ENCODE peak calls at places on chromosomes 16 and 17, in seven cellular contexts. N is HCT116; F is endodermal cell; K is naive thymus-derived CD4-positive, alpha-beta T cell; Y is body of pancreas; I is A549; S is sigmoid colon. M is an unnamed sample.

GRCh38 chr17:30323895-30324319 is 9.9 kb downstream of the TMIGD1 start:
- DNase-seq in N (peak), F (no peak), K (peak), Y (peak), I (peak), S (no peak), M (no peak)

GRCh38 chr17:19433240-19433639 is 22.2 kb downstream of the RNF112 start:
- DNase-seq in N (no peak), F (peak), K (no peak), Y (no peak), I (no peak), S (no peak), M (no peak)

GRCh38 chr16:31181102-31181830 is 1.3 kb downstream of the FUS start:
- DNase-seq in N (no peak), F (no peak), K (no peak), Y (peak), I (no peak), S (peak), M (peak)

GRCh38 chr17:5630434-5630833 is 46.1 kb upstream of the NLRP1 start:
- DNase-seq in N (no peak), F (no peak), K (no peak), Y (no peak), I (no peak), S (no peak), M (no peak)

GRCh38 chr17:75773808-75774470 is 8.9 kb upstream of the GALK1 start:
- DNase-seq in N (no peak), F (peak), K (no peak), Y (no peak), I (no peak), S (peak), M (no peak)

GRCh38 chr17:49925916-49926315 is 43.1 kb upstream of the DLX4 start:
- DNase-seq in N (no peak), F (no peak), K (no peak), Y (peak), I (no peak), S (no peak), M (no peak)

GRCh38 chr17:29091591-29092291 is 48.8 kb downstream of the PIPOX start:
- DNase-seq in N (no peak), F (no peak), K (no peak), Y (no peak), I (no peak), S (no peak), M (no peak)

GRCh38 chr16:19698480-19699465 is 19.3 kb downstream of the KNOP1 start:
- DNase-seq in N (no peak), F (no peak), K (no peak), Y (no peak), I (no peak), S (no peak), M (no peak)

GRCh38 chr17:43701318-43701743 is 39.6 kb upstream of the MEOX1 start:
- DNase-seq in N (no peak), F (no peak), K (no peak), Y (no peak), I (no peak), S (no peak), M (peak)

GRCh38 chr16:31050280-31051030 is 17.1 kb downstream of the STX4 start:
- DNase-seq in N (no peak), F (no peak), K (no peak), Y (no peak), I (no peak), S (no peak), M (no peak)

GRCh38 chr17:29789186-29790170 is 140.6 kb downstream of the SSH2 start:
- DNase-seq in N (no peak), F (peak), K (no peak), Y (no peak), I (no peak), S (no peak), M (no peak)

GRCh38 chr17:83200231-83200699 is 120.9 kb downstream of the METRNL start:
- DNase-seq in N (no peak), F (no peak), K (no peak), Y (peak), I (no peak), S (peak), M (peak)

GRCh38 chr16:48907906-48908634 is 298.1 kb upstream of the N4BP1 start:
- DNase-seq in N (no peak), F (no peak), K (no peak), Y (no peak), I (peak), S (no peak), M (no peak)

GRCh38 chr16:88525663-88525990 is 44.6 kb upstream of the ZC3H18 start:
- DNase-seq in N (no peak), F (no peak), K (no peak), Y (no peak), I (no peak), S (no peak), M (no peak)

GRCh38 chr17:44442806-44443205 is 53.4 kb upstream of the ITGA2B start:
- DNase-seq in N (no peak), F (no peak), K (no peak), Y (no peak), I (no peak), S (no peak), M (no peak)

DNA sequence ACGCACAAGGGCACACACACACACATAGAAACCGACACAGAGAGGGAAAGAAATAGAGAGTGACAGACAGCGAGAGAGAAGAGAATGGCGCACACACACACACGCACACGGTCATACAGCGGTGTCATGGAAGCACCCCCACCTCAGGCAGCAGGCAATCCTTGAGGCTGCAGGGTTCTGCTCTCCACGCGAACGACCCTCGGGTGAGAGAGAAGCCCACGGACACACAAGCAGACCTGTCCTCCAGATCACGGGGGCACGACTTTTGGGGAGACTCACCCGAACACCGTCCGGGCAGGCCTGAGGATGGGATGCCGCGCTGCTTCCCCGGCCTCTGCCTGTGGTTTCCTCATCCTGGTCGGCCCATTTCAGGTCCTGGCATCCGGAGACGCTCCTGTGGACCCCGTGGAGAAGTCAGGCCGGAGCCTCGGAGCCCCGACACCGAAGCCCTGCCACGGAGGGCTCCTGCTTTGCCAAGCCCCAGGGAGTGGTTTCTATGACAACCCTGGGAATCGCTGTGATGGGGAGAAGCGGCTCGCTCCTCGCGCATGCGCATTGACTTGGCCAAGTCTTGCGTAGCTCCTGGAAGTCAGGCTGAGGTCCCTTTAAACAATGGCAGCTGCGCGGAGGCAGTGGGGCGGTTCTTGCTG is 118.2 kb upstream of the KCNJ18 start:
- DNase-seq in N (no peak), F (no peak), K (peak), Y (peak), I (no peak), S (peak), M (peak)
- H3K4me3 ChIP-seq in N (no peak), F (no peak), K (peak), Y (no peak), I (no peak), S (peak), M (peak)

GRCh38 chr16:87202346-87202745 is 114.8 kb downstream of the C16orf95 start:
- DNase-seq in N (no peak), F (no peak), K (no peak), Y (no peak), I (no peak), S (no peak), M (peak)
- H3K27ac ChIP-seq in N (no peak), F (no peak), K (no peak), Y (no peak), I (no peak), S (no peak), M (peak)

GRCh38 chr17:48678141-48678971 is 44.0 kb downstream of the PRAC1 start:
- DNase-seq in N (peak), F (peak), K (peak), Y (peak), I (peak), S (peak), M (peak)
- H3K4me3 ChIP-seq in N (peak), F (no peak), K (no peak), Y (no peak), I (peak), S (no peak), M (no peak)

GRCh38 chr17:81298325-81298990 is 3.4 kb upstream of the SLC38A10 start:
- DNase-seq in N (no peak), F (no peak), K (no peak), Y (no peak), I (no peak), S (no peak), M (no peak)
- H3K27ac ChIP-seq in N (no peak), F (no peak), K (no peak), Y (no peak), I (no peak), S (no peak), M (no peak)

DNA sequence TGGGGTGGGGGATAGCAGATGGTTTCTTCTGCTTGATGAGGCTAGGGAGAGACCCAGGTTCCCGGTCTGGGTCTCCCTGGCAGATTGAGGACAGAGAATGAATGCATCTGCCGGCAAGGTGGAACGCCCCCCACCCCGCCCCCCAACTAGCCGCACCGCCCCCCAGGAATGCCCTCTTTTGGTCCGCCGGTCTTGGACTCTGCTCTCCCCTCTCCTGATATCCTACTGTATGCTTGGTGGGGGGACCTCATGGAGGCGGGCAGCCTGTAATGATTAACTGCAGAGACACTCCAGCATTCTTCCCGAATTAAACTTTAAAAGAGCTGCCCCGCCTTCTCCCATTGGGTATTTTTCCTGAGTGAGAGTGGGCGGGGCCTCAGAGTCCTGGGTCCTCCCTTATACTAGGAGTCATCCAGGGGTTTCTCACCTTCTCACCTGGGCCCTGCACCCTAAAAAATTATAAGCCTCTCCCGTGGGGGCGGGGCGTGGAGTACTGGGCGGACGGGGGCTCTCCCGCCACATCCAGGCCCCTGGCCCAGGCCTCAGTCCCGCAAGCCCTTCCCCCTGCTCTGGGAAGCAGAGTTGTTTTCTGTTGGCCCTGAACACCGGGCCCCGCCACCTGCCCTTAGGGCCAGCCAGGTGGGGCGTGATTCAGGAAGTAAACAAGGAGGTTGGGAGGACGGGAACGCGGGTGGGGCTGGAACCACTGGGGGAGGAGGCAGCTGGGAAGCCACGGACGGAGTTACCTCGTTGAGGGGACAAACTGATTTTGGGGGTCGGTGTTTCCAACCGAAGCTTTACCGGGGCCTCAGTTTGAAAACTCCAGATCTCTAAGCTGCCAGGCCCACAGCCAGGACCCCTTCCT is 1.5 kb downstream of the GRB7 start:
- DNase-seq in N (peak), F (peak), K (no peak), Y (peak), I (peak), S (no peak), M (no peak)
- H3K4me3 ChIP-seq in N (peak), F (peak), K (no peak), Y (peak), I (peak), S (peak), M (no peak)

DNA sequence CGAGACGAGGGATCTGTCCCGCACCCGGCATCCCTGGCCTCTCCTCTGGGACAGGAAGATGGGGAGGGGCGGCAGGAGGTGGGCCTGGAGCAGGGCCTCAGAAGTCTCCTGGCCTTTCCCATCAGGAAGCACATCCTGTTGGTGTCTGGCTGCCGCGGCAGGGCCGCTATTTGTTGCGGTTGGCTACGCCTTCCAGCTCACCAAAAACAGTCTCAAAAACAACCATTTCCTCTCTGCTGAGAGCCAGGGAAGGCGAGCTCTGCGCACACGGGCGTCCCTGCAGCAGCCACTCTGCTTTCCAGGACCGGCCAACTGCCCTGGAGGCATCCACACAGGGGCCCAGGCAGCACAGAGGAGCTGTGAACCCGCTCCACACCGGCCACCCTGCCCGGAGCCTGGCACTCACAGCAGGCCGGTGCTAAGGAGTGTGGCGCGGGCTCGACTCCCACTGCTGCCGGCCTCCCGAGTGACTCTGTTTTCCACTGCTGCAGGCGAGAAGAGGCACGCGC is at the start of gene TMEM204:
- DNase-seq in N (no peak), F (no peak), K (peak), Y (peak), I (no peak), S (peak), M (no peak)
- H3K27ac ChIP-seq in N (no peak), F (no peak), K (peak), Y (peak), I (no peak), S (peak), M (no peak)

DNA sequence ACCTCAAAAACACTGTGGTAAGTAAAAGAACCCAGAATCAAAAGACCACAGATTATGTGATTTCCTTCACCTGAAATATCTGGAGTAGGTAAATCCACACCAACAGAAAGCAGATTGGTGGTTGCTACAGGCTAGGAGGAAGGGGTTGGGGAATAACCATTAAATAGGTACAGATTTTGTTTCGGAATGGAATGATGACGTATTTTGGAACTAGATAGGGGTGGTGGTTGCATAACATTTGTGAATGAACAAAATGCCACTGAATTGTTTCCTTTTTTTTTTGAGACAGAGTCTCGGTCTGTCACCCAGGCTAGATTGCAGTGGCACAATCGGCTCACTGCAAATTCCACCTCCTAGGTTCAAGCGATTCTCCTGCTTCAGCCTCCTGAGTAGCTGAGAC is 100.9 kb upstream of the RBFOX1 start:
- DNase-seq in N (no peak), F (no peak), K (no peak), Y (no peak), I (no peak), S (no peak), M (no peak)
- H3K4me3 ChIP-seq in N (no peak), F (no peak), K (no peak), Y (no peak), I (no peak), S (no peak), M (no peak)